ENCODE peak calls at places on chromosome 9, in five cellular contexts. One of them, this sample, is unnamed. For H3K36me3, the result is how much of the 10 kb centered on the place peaks cover.

GRCh38 chr9:109251080-109251775 is 69.6 kb downstream of the EPB41L4B start:
- DNase-seq in spleen: no peak
- DNase-seq in vagina: peak
- DNase-seq in HepG2: peak
- DNase-seq in stomach: peak
- DNase-seq in this sample: no peak

GRCh38 chr9:106954562-106954961 is 91.6 kb downstream of the ZNF462 start:
- DNase-seq in spleen: no peak
- DNase-seq in vagina: no peak
- DNase-seq in HepG2: no peak
- DNase-seq in stomach: no peak
- DNase-seq in this sample: no peak

GRCh38 chr9:37635808-37636207 is 14.9 kb upstream of the FRMPD1 start:
- DNase-seq in spleen: no peak
- DNase-seq in vagina: no peak
- DNase-seq in HepG2: no peak
- DNase-seq in stomach: no peak
- DNase-seq in this sample: no peak

GRCh38 chr9:15222313-15222712 is 84.7 kb downstream of the TTC39B start:
- DNase-seq in spleen: no peak
- DNase-seq in vagina: no peak
- DNase-seq in HepG2: no peak
- DNase-seq in stomach: no peak
- DNase-seq in this sample: no peak

GRCh38 chr9:5557606-5558587 is 47.6 kb downstream of the PDCD1LG2 start:
- DNase-seq in spleen: no peak
- DNase-seq in vagina: no peak
- DNase-seq in HepG2: no peak
- DNase-seq in stomach: no peak
- DNase-seq in this sample: no peak

GRCh38 chr9:68775003-68775730 is 70.1 kb downstream of the PIP5K1B start:
- DNase-seq in spleen: no peak
- DNase-seq in vagina: no peak
- DNase-seq in HepG2: no peak
- DNase-seq in stomach: no peak
- DNase-seq in this sample: no peak

GRCh38 chr9:138020795-138021182 is 143.2 kb downstream of the CACNA1B start:
- DNase-seq in spleen: no peak
- DNase-seq in vagina: no peak
- DNase-seq in HepG2: no peak
- DNase-seq in stomach: no peak
- DNase-seq in this sample: no peak

GRCh38 chr9:112852741-112853505 is 37.8 kb downstream of the SLC46A2 start:
- DNase-seq in spleen: no peak
- DNase-seq in vagina: no peak
- DNase-seq in HepG2: no peak
- DNase-seq in stomach: no peak
- DNase-seq in this sample: no peak

GRCh38 chr9:125485471-125485870 is 221.5 kb downstream of the MAPKAP1 start:
- DNase-seq in spleen: no peak
- DNase-seq in vagina: no peak
- DNase-seq in HepG2: no peak
- DNase-seq in stomach: no peak
- DNase-seq in this sample: no peak

GRCh38 chr9:83130541-83130940 is 67.6 kb upstream of the RASEF start:
- DNase-seq in spleen: no peak
- DNase-seq in vagina: no peak
- DNase-seq in HepG2: no peak
- DNase-seq in stomach: no peak
- DNase-seq in this sample: no peak

GRCh38 chr9:85040141-85040540 is 370.6 kb downstream of the NTRK2 start:
- DNase-seq in spleen: no peak
- DNase-seq in vagina: no peak
- DNase-seq in HepG2: no peak
- DNase-seq in stomach: no peak
- DNase-seq in this sample: no peak

GRCh38 chr9:107282268-107282667 is 811 bp upstream of the RAD23B start:
- DNase-seq in spleen: no peak
- DNase-seq in vagina: no peak
- DNase-seq in HepG2: no peak
- DNase-seq in stomach: no peak
- DNase-seq in this sample: no peak

GRCh38 chr9:14326264-14326826 is 12.4 kb upstream of the NFIB start:
- DNase-seq in spleen: no peak
- DNase-seq in vagina: no peak
- DNase-seq in HepG2: no peak
- DNase-seq in stomach: no peak
- DNase-seq in this sample: no peak

GRCh38 chr9:89902450-89902849 is 297.6 kb downstream of the GADD45G start:
- DNase-seq in spleen: no peak
- DNase-seq in vagina: no peak
- DNase-seq in HepG2: no peak
- DNase-seq in stomach: no peak
- DNase-seq in this sample: no peak

GRCh38 chr9:81028504-81028903 is 660.8 kb downstream of the TLE1 start:
- DNase-seq in spleen: no peak
- DNase-seq in vagina: no peak
- DNase-seq in HepG2: peak
- DNase-seq in stomach: no peak
- DNase-seq in this sample: no peak

GRCh38 chr9:122816163-122816867 is 12.1 kb downstream of the PDCL start:
- DNase-seq in spleen: peak
- DNase-seq in vagina: no peak
- DNase-seq in HepG2: no peak
- DNase-seq in stomach: no peak
- DNase-seq in this sample: peak

GRCh38 chr9:108933231-108933630 is 693 bp downstream of the ELP1 start:
- DNase-seq in spleen: no peak
- DNase-seq in vagina: no peak
- DNase-seq in HepG2: no peak
- DNase-seq in stomach: no peak
- DNase-seq in this sample: no peak

GRCh38 chr9:128167209-128167608 is 7.1 kb downstream of the BBLN start:
- DNase-seq in spleen: no peak
- DNase-seq in vagina: no peak
- DNase-seq in HepG2: no peak
- DNase-seq in stomach: no peak
- DNase-seq in this sample: no peak

GRCh38 chr9:5442400-5443011 is 4.8 kb upstream of the PLGRKT start:
- DNase-seq in spleen: no peak
- DNase-seq in vagina: no peak
- DNase-seq in HepG2: peak
- DNase-seq in stomach: peak
- DNase-seq in this sample: no peak

GRCh38 chr9:800561-800960 is 40.9 kb upstream of the DMRT1 start:
- DNase-seq in spleen: no peak
- DNase-seq in vagina: no peak
- DNase-seq in HepG2: no peak
- DNase-seq in stomach: no peak
- DNase-seq in this sample: no peak

GRCh38 chr9:73595036-73595545 is 443.4 kb downstream of the ANXA1 start:
- DNase-seq in spleen: no peak
- DNase-seq in vagina: no peak
- DNase-seq in HepG2: no peak
- DNase-seq in stomach: no peak
- DNase-seq in this sample: no peak

GRCh38 chr9:102950341-102950740 is 44.8 kb upstream of the CYLC2 start:
- DNase-seq in spleen: no peak
- DNase-seq in vagina: no peak
- DNase-seq in HepG2: no peak
- DNase-seq in stomach: no peak
- DNase-seq in this sample: no peak

GRCh38 chr9:104494808-104495207 is 9.3 kb upstream of the OR13F1 start:
- DNase-seq in spleen: no peak
- DNase-seq in vagina: no peak
- DNase-seq in HepG2: no peak
- DNase-seq in stomach: no peak
- DNase-seq in this sample: no peak

GRCh38 chr9:113309204-113309813 is 6.1 kb upstream of the RNF183 start:
- DNase-seq in spleen: no peak
- DNase-seq in vagina: no peak
- DNase-seq in HepG2: peak
- DNase-seq in stomach: peak
- DNase-seq in this sample: no peak

GRCh38 chr9:78298046-78298511 is 1.2 kb downstream of the PSAT1 start:
- DNase-seq in spleen: no peak
- DNase-seq in vagina: no peak
- DNase-seq in HepG2: peak
- DNase-seq in stomach: no peak
- DNase-seq in this sample: no peak

GRCh38 chr9:68872026-68872501 is 141.8 kb downstream of the PRKACG start:
- DNase-seq in spleen: peak
- DNase-seq in vagina: no peak
- DNase-seq in HepG2: no peak
- DNase-seq in stomach: peak
- DNase-seq in this sample: no peak

GRCh38 chr9:81032030-81032572 is 657.2 kb downstream of the TLE1 start:
- DNase-seq in spleen: no peak
- DNase-seq in vagina: no peak
- DNase-seq in HepG2: peak
- DNase-seq in stomach: no peak
- DNase-seq in this sample: no peak

GRCh38 chr9:111877420-111877819 is 19.2 kb upstream of the UGCG start:
- DNase-seq in spleen: no peak
- DNase-seq in vagina: no peak
- DNase-seq in HepG2: no peak
- DNase-seq in stomach: no peak
- DNase-seq in this sample: no peak

GRCh38 chr9:105656131-105656921 is 5.9 kb upstream of the TAL2 start:
- DNase-seq in spleen: peak
- DNase-seq in vagina: no peak
- DNase-seq in HepG2: no peak
- DNase-seq in stomach: peak
- DNase-seq in this sample: no peak

GRCh38 chr9:97388721-97389238 is 23.1 kb upstream of the TDRD7 start:
- DNase-seq in spleen: no peak
- DNase-seq in vagina: no peak
- DNase-seq in HepG2: no peak
- DNase-seq in stomach: no peak
- DNase-seq in this sample: no peak

GRCh38 chr9:83920469-83920941 is 727 bp downstream of the KIF27 start:
- DNase-seq in spleen: no peak
- DNase-seq in vagina: no peak
- DNase-seq in HepG2: peak
- DNase-seq in stomach: peak
- DNase-seq in this sample: peak

GRCh38 chr9:137514691-137515337 is 35.4 kb downstream of the PNPLA7 start:
- DNase-seq in spleen: no peak
- DNase-seq in vagina: no peak
- DNase-seq in HepG2: no peak
- DNase-seq in stomach: no peak
- DNase-seq in this sample: no peak

GRCh38 chr9:77649109-77649812 is 1.1 kb upstream of the GNA14 start:
- DNase-seq in spleen: no peak
- DNase-seq in vagina: no peak
- DNase-seq in HepG2: peak
- DNase-seq in stomach: no peak
- DNase-seq in this sample: no peak

GRCh38 chr9:22211588-22212360 is 202.7 kb upstream of the CDKN2B start:
- DNase-seq in spleen: no peak
- DNase-seq in vagina: no peak
- DNase-seq in HepG2: peak
- DNase-seq in stomach: no peak
- DNase-seq in this sample: no peak

GRCh38 chr9:83596899-83597504 is 25.9 kb upstream of the IDNK start:
- DNase-seq in spleen: no peak
- DNase-seq in vagina: no peak
- DNase-seq in HepG2: no peak
- DNase-seq in stomach: no peak
- DNase-seq in this sample: no peak

GRCh38 chr9:19432473-19432872 is 23.7 kb downstream of the ACER2 start:
- DNase-seq in spleen: no peak
- DNase-seq in vagina: no peak
- DNase-seq in HepG2: no peak
- DNase-seq in stomach: no peak
- DNase-seq in this sample: no peak

GRCh38 chr9:129321511-129322021 is 143.5 kb upstream of the IER5L start:
- DNase-seq in spleen: no peak
- DNase-seq in vagina: peak
- DNase-seq in HepG2: no peak
- DNase-seq in stomach: peak
- DNase-seq in this sample: peak
- H3K4me3 ChIP-seq in spleen: peak
- H3K4me3 ChIP-seq in vagina: peak
- H3K4me3 ChIP-seq in HepG2: no peak
- H3K4me3 ChIP-seq in stomach: peak
- H3K4me3 ChIP-seq in this sample: peak

GRCh38 chr9:134045841-134046544 is 20.7 kb downstream of the BRD3OS start:
- DNase-seq in spleen: no peak
- DNase-seq in vagina: no peak
- DNase-seq in HepG2: no peak
- DNase-seq in stomach: no peak
- DNase-seq in this sample: no peak

GRCh38 chr9:134047868-134048581 is 19.8 kb downstream of the BRD3 start:
- DNase-seq in spleen: no peak
- DNase-seq in vagina: no peak
- DNase-seq in HepG2: no peak
- DNase-seq in stomach: no peak
- DNase-seq in this sample: no peak

GRCh38 chr9:134044944-134045343 is 19.7 kb downstream of the BRD3OS start:
- DNase-seq in spleen: no peak
- DNase-seq in vagina: no peak
- DNase-seq in HepG2: no peak
- DNase-seq in stomach: no peak
- DNase-seq in this sample: no peak

GRCh38 chr9:134048582-134048968 is 19.3 kb downstream of the BRD3 start:
- DNase-seq in spleen: no peak
- DNase-seq in vagina: no peak
- DNase-seq in HepG2: no peak
- DNase-seq in stomach: no peak
- DNase-seq in this sample: no peak

GRCh38 chr9:134046894-134047681 is 20.7 kb downstream of the BRD3 start:
- DNase-seq in spleen: no peak
- DNase-seq in vagina: no peak
- DNase-seq in HepG2: no peak
- DNase-seq in stomach: peak
- DNase-seq in this sample: no peak
- H3K36me3 ChIP-seq in spleen: half or more
- H3K36me3 ChIP-seq in vagina: under half
- H3K36me3 ChIP-seq in HepG2: half or more
- H3K36me3 ChIP-seq in stomach: half or more
- H3K36me3 ChIP-seq in this sample: under half

GRCh38 chr9:131697097-131697496 is 42.8 kb downstream of the RAPGEF1 start:
- DNase-seq in spleen: no peak
- DNase-seq in vagina: no peak
- DNase-seq in HepG2: no peak
- DNase-seq in stomach: peak
- DNase-seq in this sample: no peak
- TF ChIP-seq POLR2AphosphoS5 in spleen: no peak
- TF ChIP-seq POLR2AphosphoS5 in vagina: peak
- TF ChIP-seq POLR2AphosphoS5 in HepG2: no peak
- TF ChIP-seq POLR2AphosphoS5 in stomach: no peak
- TF ChIP-seq POLR2AphosphoS5 in this sample: no peak

GRCh38 chr9:21027295-21027694 is 4.1 kb downstream of the HACD4 start:
- DNase-seq in spleen: no peak
- DNase-seq in vagina: no peak
- DNase-seq in HepG2: no peak
- DNase-seq in stomach: no peak
- DNase-seq in this sample: no peak
- H3K4me3 ChIP-seq in spleen: no peak
- H3K4me3 ChIP-seq in vagina: no peak
- H3K4me3 ChIP-seq in HepG2: no peak
- H3K4me3 ChIP-seq in stomach: no peak
- H3K4me3 ChIP-seq in this sample: no peak